ENCODE peak calls at places on chromosomes 7 and 10, in eight cellular contexts. C, B, S, K, W, D, Q and E are unnamed samples.

GRCh38 chr10:131257027-131257426 is 54.5 kb downstream of the TCERG1L start:
- DNase-seq in S (no peak), D (no peak), K (no peak), W (no peak), B (no peak), Q (no peak), C (no peak), E (no peak)

GRCh38 chr7:74405191-74405898 is 48.4 kb upstream of the GTF2IRD1 start:
- DNase-seq in S (no peak), K (no peak), D (no peak), W (no peak), Q (no peak), B (no peak), C (no peak), E (no peak)

GRCh38 chr10:46541735-46542566 is 14.5 kb downstream of the GPRIN2 start:
- DNase-seq in K (no peak), C (no peak), Q (no peak), B (no peak), W (no peak), S (no peak), D (no peak), E (no peak)

GRCh38 chr7:1520574-1521234 is 9.8 kb upstream of the MAFK start:
- DNase-seq in K (no peak), B (no peak), Q (peak), W (no peak), C (peak), S (no peak), D (no peak), E (peak)

GRCh38 chr10:48965460-48965859 is 25.8 kb upstream of the LRRC18 start:
- DNase-seq in Q (no peak), D (no peak), B (no peak), C (no peak), S (no peak), K (no peak), W (no peak), E (no peak)

GRCh38 chr10:103843854-103844567 is 11.4 kb downstream of the SH3PXD2A start:
- DNase-seq in W (no peak), B (no peak), C (peak), Q (no peak), S (no peak), D (no peak), K (no peak), E (no peak)

GRCh38 chr7:155210386-155210785 is 87.3 kb upstream of the INSIG1 start:
- DNase-seq in B (no peak), S (peak), C (no peak), W (no peak), Q (no peak), K (no peak), D (no peak), E (no peak)

GRCh38 chr7:141864765-141865447 is 23.6 kb upstream of the PRSS37 start:
- DNase-seq in B (no peak), D (no peak), Q (peak), S (no peak), C (no peak), K (no peak), W (no peak), E (peak)

GRCh38 chr10:81600185-81600584 is 274.8 kb upstream of the NRG3 start:
- DNase-seq in D (no peak), S (no peak), Q (peak), C (no peak), W (no peak), K (no peak), B (no peak), E (peak)

GRCh38 chr7:90596745-90597526 is 815 bp downstream of the CDK14 start:
- DNase-seq in B (no peak), Q (peak), S (peak), W (no peak), D (no peak), K (no peak), C (peak), E (peak)

GRCh38 chr10:27661511-27662286 is 83.9 kb downstream of the MKX start:
- DNase-seq in S (no peak), W (no peak), K (no peak), Q (no peak), D (no peak), B (no peak), C (no peak), E (peak)

GRCh38 chr7:120973849-120974248 is 14.7 kb upstream of the CPED1 start:
- DNase-seq in Q (no peak), W (no peak), B (no peak), C (no peak), S (no peak), D (no peak), K (no peak), E (no peak)

GRCh38 chr10:46198516-46198915 is 88.3 kb upstream of the ANTXRL start:
- DNase-seq in D (no peak), C (no peak), W (no peak), Q (no peak), K (no peak), B (no peak), S (no peak), E (no peak)

GRCh38 chr7:93943816-93944540 is 22.4 kb downstream of the GNG11 start:
- DNase-seq in B (no peak), S (no peak), K (no peak), W (no peak), D (no peak), C (no peak), Q (no peak), E (no peak)

GRCh38 chr10:12448729-12449391 is 99.5 kb downstream of the CAMK1D start:
- DNase-seq in D (peak), B (no peak), C (peak), W (peak), S (no peak), Q (peak), K (peak), E (peak)

GRCh38 chr10:6119423-6119822 is 30.6 kb downstream of the RBM17 start:
- DNase-seq in C (no peak), K (no peak), Q (peak), D (no peak), B (no peak), W (no peak), S (no peak), E (no peak)

GRCh38 chr10:1301138-1301537 is 245.0 kb downstream of the WDR37 start:
- DNase-seq in S (no peak), B (no peak), W (no peak), K (no peak), Q (no peak), C (no peak), D (no peak), E (no peak)

GRCh38 chr10:30026080-30026479 is 33.3 kb downstream of the JCAD start:
- DNase-seq in D (no peak), C (no peak), Q (no peak), K (no peak), S (no peak), B (no peak), W (no peak), E (no peak)

GRCh38 chr10:43823237-43823605 is 174.5 kb upstream of the ZNF32 start:
- DNase-seq in K (no peak), B (no peak), D (no peak), S (no peak), C (peak), W (no peak), Q (no peak), E (no peak)

GRCh38 chr10:112336556-112337201 is 37.2 kb upstream of the ACSL5 start:
- DNase-seq in D (no peak), C (peak), Q (no peak), K (no peak), B (no peak), S (no peak), W (no peak), E (no peak)

GRCh38 chr10:72221278-72221677 is 5.2 kb upstream of the ASCC1 start:
- DNase-seq in C (no peak), S (no peak), D (no peak), Q (no peak), K (no peak), B (no peak), W (no peak), E (no peak)

GRCh38 chr7:30699706-30700495 is 17.6 kb upstream of the CRHR2 start:
- DNase-seq in C (no peak), S (no peak), K (no peak), Q (no peak), W (no peak), D (no peak), B (no peak), E (no peak)

GRCh38 chr10:69061305-69062161 is 26.4 kb upstream of the SRGN start:
- DNase-seq in K (peak), C (peak), D (peak), S (peak), B (no peak), W (peak), Q (peak), E (peak)

GRCh38 chr7:117479480-117480224 is at the start of gene CFTR:
- DNase-seq in B (no peak), C (no peak), K (no peak), Q (no peak), S (no peak), W (no peak), D (no peak), E (no peak)

GRCh38 chr7:44930921-44931320 is 45.6 kb upstream of the PURB start:
- DNase-seq in W (no peak), Q (no peak), D (no peak), K (no peak), S (no peak), C (no peak), B (no peak), E (no peak)

GRCh38 chr7:71780282-71780681 is 631.9 kb downstream of the CALN1 start:
- DNase-seq in C (no peak), S (no peak), W (no peak), Q (no peak), K (no peak), D (no peak), B (no peak), E (no peak)

GRCh38 chr10:11551915-11552602 is 59.4 kb downstream of the USP6NL start:
- DNase-seq in K (no peak), W (peak), D (no peak), Q (peak), B (no peak), S (no peak), C (peak), E (peak)

GRCh38 chr7:28961972-28962371 is 3.8 kb upstream of the TRIL start:
- DNase-seq in D (no peak), K (no peak), W (no peak), C (no peak), Q (no peak), S (peak), B (no peak), E (no peak)

GRCh38 chr10:70967591-70968588 is 79.5 kb upstream of the PCBD1 start:
- DNase-seq in W (no peak), K (no peak), B (no peak), C (no peak), S (no peak), Q (peak), D (no peak), E (no peak)